ENCODE peak calls at places on chromosomes 1 and 21, in nine cellular contexts. E is iris pigment epithelial cell, Z is GDM1, I is myocyte, L is left ventricle myocardium inferior, Q is glomerular endothelial cell, P is HFFc6, U is pons, X is lung microvascular endothelial cell. N is an unnamed sample.

GRCh38 chr1:31647106-31647505 is 2.4 kb upstream of the PEF1 start:
- DNase-seq in E (no peak), Z (no peak), I (peak; percentile 65), L (no peak), Q (no peak), P (peak; percentile 61), U (no peak), X (peak; percentile 52), N (no peak)

GRCh38 chr1:176849281-176849680 is 315.2 kb downstream of the ASTN1 start:
- DNase-seq in E (no peak), Z (no peak), I (no peak), L (no peak), Q (no peak), P (no peak), U (no peak), X (no peak), N (no peak)

GRCh38 chr1:206145771-206146290 is 28.6 kb upstream of the AVPR1B start:
- DNase-seq in E (no peak), Z (no peak), I (peak; percentile 40), L (no peak), Q (no peak), P (no peak), U (no peak), X (no peak), N (no peak)

GRCh38 chr1:116466810-116467557 is 93.9 kb downstream of the ATP1A1 start:
- DNase-seq in E (no peak), Z (no peak), I (no peak), L (no peak), Q (no peak), P (no peak), U (no peak), X (no peak), N (no peak)

GRCh38 chr21:40901690-40902089 is 54.7 kb upstream of the DSCAM start:
- DNase-seq in E (no peak), Z (no peak), I (no peak), L (peak; percentile 54), Q (no peak), P (no peak), U (peak; percentile 43), X (no peak), N (peak; percentile 45)

GRCh38 chr1:110235181-110235838 is 25.2 kb downstream of the KCNC4 start:
- DNase-seq in E (no peak), Z (no peak), I (no peak), L (no peak), Q (peak; percentile 16), P (no peak), U (peak; percentile 18), X (no peak), N (no peak)

GRCh38 chr1:39687243-39687642 is 4.0 kb downstream of the HPCAL4 start:
- DNase-seq in E (no peak), Z (no peak), I (no peak), L (no peak), Q (no peak), P (no peak), U (no peak), X (no peak), N (no peak)

GRCh38 chr1:109792056-109792831 is 28.5 kb upstream of the EPS8L3 start:
- DNase-seq in E (peak; percentile 91), Z (peak; percentile 44), I (peak; percentile 96), L (peak; percentile 64), Q (peak; percentile 60), P (peak; percentile 93), U (peak; percentile 75), X (peak; percentile 96), N (peak; percentile 80)

GRCh38 chr1:214386747-214387146 is 105.8 kb downstream of the SMYD2 start:
- DNase-seq in E (peak; percentile 92), Z (no peak), I (peak; percentile 87), L (no peak), Q (no peak), P (no peak), U (no peak), X (peak; percentile 59), N (no peak)

GRCh38 chr1:31372961-31373896 is at the start of gene FABP3:
- DNase-seq in E (peak; percentile 59), Z (no peak), I (peak; percentile 95), L (peak; percentile 87), Q (no peak), P (peak; percentile 57), U (peak; percentile 77), X (peak; percentile 25), N (peak; percentile 73)

GRCh38 chr21:46118871-46119564 is 21.1 kb downstream of the COL6A2 start:
- DNase-seq in E (no peak), Z (no peak), I (no peak), L (peak; percentile 12), Q (no peak), P (no peak), U (no peak), X (no peak), N (no peak)

GRCh38 chr1:164440222-164440621 is 118.8 kb upstream of the PBX1 start:
- DNase-seq in E (peak; percentile 12), Z (no peak), I (no peak), L (peak; percentile 16), Q (no peak), P (peak; percentile 2), U (peak; percentile 62), X (no peak), N (no peak)

GRCh38 chr1:182257369-182258063 is 134.1 kb downstream of the GLUL start:
- DNase-seq in E (no peak), Z (no peak), I (no peak), L (peak; percentile 24), Q (no peak), P (no peak), U (no peak), X (no peak), N (no peak)

GRCh38 chr21:26154776-26155175 is 15.8 kb downstream of the APP start:
- DNase-seq in E (no peak), Z (no peak), I (peak; percentile 58), L (no peak), Q (no peak), P (no peak), U (no peak), X (no peak), N (no peak)

GRCh38 chr1:111882986-111883560 is 106.4 kb downstream of the KCND3 start:
- DNase-seq in E (no peak), Z (no peak), I (no peak), L (no peak), Q (no peak), P (no peak), U (no peak), X (no peak), N (no peak)

GRCh38 chr1:209896346-209896745 is 41.7 kb upstream of the SYT14 start:
- DNase-seq in E (peak; percentile 39), Z (no peak), I (no peak), L (no peak), Q (no peak), P (no peak), U (no peak), X (no peak), N (peak; percentile 62)

GRCh38 chr1:174114788-174115448 is 44.4 kb upstream of the RABGAP1L start:
- DNase-seq in E (peak; percentile 64), Z (peak; percentile 8), I (peak; percentile 76), L (no peak), Q (peak; percentile 18), P (peak; percentile 55), U (peak; percentile 66), X (peak; percentile 37), N (peak; percentile 60)

GRCh38 chr1:43766818-43767525 is 59.6 kb downstream of the ST3GAL3 start:
- DNase-seq in E (no peak), Z (no peak), I (peak; percentile 85), L (no peak), Q (no peak), P (no peak), U (no peak), X (no peak), N (no peak)

GRCh38 chr1:63590161-63590560 is 3.0 kb upstream of the PGM1 start:
- DNase-seq in E (peak; percentile 94), Z (no peak), I (no peak), L (no peak), Q (no peak), P (no peak), U (no peak), X (no peak), N (no peak)

GRCh38 chr1:151472852-151473731 is 13.8 kb upstream of the POGZ start:
- DNase-seq in E (peak; percentile 55), Z (no peak), I (peak; percentile 26), L (peak; percentile 41), Q (no peak), P (no peak), U (peak; percentile 47), X (peak; percentile 69), N (peak; percentile 22)

GRCh38 chr21:26404288-26404687 is 168.8 kb downstream of the CYYR1 start:
- DNase-seq in E (no peak), Z (no peak), I (no peak), L (no peak), Q (no peak), P (no peak), U (no peak), X (no peak), N (no peak)

GRCh38 chr1:25369241-25369640 is 31.1 kb downstream of the TMEM50A start:
- DNase-seq in E (no peak), Z (no peak), I (no peak), L (no peak), Q (no peak), P (no peak), U (no peak), X (peak; percentile 67), N (no peak)

GRCh38 chr21:42362198-42362597 is 4.1 kb downstream of the TFF1 start:
- DNase-seq in E (no peak), Z (no peak), I (no peak), L (no peak), Q (no peak), P (no peak), U (no peak), X (no peak), N (no peak)

GRCh38 chr1:205121660-205122488 is at the start of gene RBBP5:
- DNase-seq in E (peak; percentile 99), Z (peak; percentile 93), I (peak; percentile 97), L (peak; percentile 95), Q (peak; percentile 96), P (peak; percentile 98), U (peak; percentile 97), X (peak; percentile 98), N (peak; percentile 97)

GRCh38 chr1:29786195-29786594 is 549.9 kb downstream of the PTPRU start:
- DNase-seq in E (no peak), Z (no peak), I (no peak), L (no peak), Q (no peak), P (no peak), U (no peak), X (no peak), N (peak; percentile 17)

GRCh38 chr1:175629318-175629694 is 114.1 kb downstream of the TNR start:
- DNase-seq in E (no peak), Z (no peak), I (no peak), L (no peak), Q (no peak), P (no peak), U (no peak), X (no peak), N (no peak)

GRCh38 chr1:16151985-16152384 is 3.9 kb downstream of the EPHA2 start:
- DNase-seq in E (no peak), Z (no peak), I (no peak), L (no peak), Q (no peak), P (no peak), U (no peak), X (no peak), N (no peak)

GRCh38 chr1:147630447-147630846 is 39.9 kb downstream of the ACP6 start:
- DNase-seq in E (no peak), Z (no peak), I (no peak), L (no peak), Q (no peak), P (no peak), U (no peak), X (no peak), N (no peak)

N was measured in cerebellar cortex.